ENCODE peak calls at places on chromosomes 4 and X, in five cellular contexts. One of them, this sample, is unnamed.

GRCh38 chrX:40041915-40042314 is 55.8 kb downstream of the BCOR start:
- DNase-seq in natural killer cell: no peak
- DNase-seq in NCI-H1417: no peak
- DNase-seq in memory B cell: no peak
- DNase-seq in EL: no peak
- DNase-seq in this sample: peak

GRCh38 chrX:134896194-134896593 is 94.6 kb upstream of the SMIM10 start:
- DNase-seq in natural killer cell: no peak
- DNase-seq in NCI-H1417: no peak
- DNase-seq in memory B cell: no peak
- DNase-seq in EL: no peak
- DNase-seq in this sample: no peak

GRCh38 chr4:56757821-56758400 is 63.6 kb downstream of the SPINK2 start:
- DNase-seq in natural killer cell: peak
- DNase-seq in NCI-H1417: no peak
- DNase-seq in memory B cell: peak
- DNase-seq in EL: peak
- DNase-seq in this sample: peak

GRCh38 chr4:33357121-33357520 is 2637.0 kb downstream of the PCDH7 start:
- DNase-seq in natural killer cell: no peak
- DNase-seq in NCI-H1417: peak
- DNase-seq in memory B cell: no peak
- DNase-seq in EL: no peak
- DNase-seq in this sample: no peak

GRCh38 chrX:9873952-9874351 is 87.7 kb downstream of the SHROOM2 start:
- DNase-seq in natural killer cell: no peak
- DNase-seq in NCI-H1417: peak
- DNase-seq in memory B cell: peak
- DNase-seq in EL: peak
- DNase-seq in this sample: peak

GRCh38 chr4:151657896-151658295 is 102.9 kb downstream of the GATB start:
- DNase-seq in natural killer cell: no peak
- DNase-seq in NCI-H1417: no peak
- DNase-seq in memory B cell: no peak
- DNase-seq in EL: no peak
- DNase-seq in this sample: no peak

GRCh38 chr4:33062155-33062554 is 2342.0 kb downstream of the PCDH7 start:
- DNase-seq in natural killer cell: no peak
- DNase-seq in NCI-H1417: no peak
- DNase-seq in memory B cell: no peak
- DNase-seq in EL: no peak
- DNase-seq in this sample: no peak

GRCh38 chrX:104618106-104618895 is 52.3 kb downstream of the IL1RAPL2 start:
- DNase-seq in natural killer cell: no peak
- DNase-seq in NCI-H1417: no peak
- DNase-seq in memory B cell: no peak
- DNase-seq in EL: no peak
- DNase-seq in this sample: no peak

GRCh38 chr4:153634737-153635353 is 49.2 kb upstream of the TLR2 start:
- DNase-seq in natural killer cell: no peak
- DNase-seq in NCI-H1417: peak
- DNase-seq in memory B cell: no peak
- DNase-seq in EL: peak
- DNase-seq in this sample: peak

GRCh38 chrX:133229361-133229760 is 11.2 kb upstream of the TFDP3 start:
- DNase-seq in natural killer cell: no peak
- DNase-seq in NCI-H1417: no peak
- DNase-seq in memory B cell: no peak
- DNase-seq in EL: no peak
- DNase-seq in this sample: no peak

GRCh38 chr4:73379946-73380345 is 24.1 kb upstream of the ALB start:
- DNase-seq in natural killer cell: no peak
- DNase-seq in NCI-H1417: no peak
- DNase-seq in memory B cell: no peak
- DNase-seq in EL: no peak
- DNase-seq in this sample: no peak

GRCh38 chrX:147735364-147735763 is 176.4 kb upstream of the FMR1 start:
- DNase-seq in natural killer cell: no peak
- DNase-seq in NCI-H1417: no peak
- DNase-seq in memory B cell: no peak
- DNase-seq in EL: no peak
- DNase-seq in this sample: no peak

GRCh38 chr4:186144596-186145569 is 40.4 kb downstream of the FAM149A start:
- DNase-seq in natural killer cell: no peak
- DNase-seq in NCI-H1417: peak
- DNase-seq in memory B cell: no peak
- DNase-seq in EL: peak
- DNase-seq in this sample: no peak

GRCh38 chrX:91435465-91435864 is 826 bp downstream of the PABPC5 start:
- DNase-seq in natural killer cell: no peak
- DNase-seq in NCI-H1417: no peak
- DNase-seq in memory B cell: no peak
- DNase-seq in EL: no peak
- DNase-seq in this sample: no peak

GRCh38 chr4:140061194-140061593 is 92.8 kb downstream of the MAML3 start:
- DNase-seq in natural killer cell: no peak
- DNase-seq in NCI-H1417: no peak
- DNase-seq in memory B cell: no peak
- DNase-seq in EL: no peak
- DNase-seq in this sample: no peak

GRCh38 chr4:89949782-89950387 is 55.2 kb downstream of the MMRN1 start:
- DNase-seq in natural killer cell: no peak
- DNase-seq in NCI-H1417: peak
- DNase-seq in memory B cell: no peak
- DNase-seq in EL: no peak
- DNase-seq in this sample: no peak

GRCh38 chr4:159498371-159499115 is 395.7 kb downstream of the RAPGEF2 start:
- DNase-seq in natural killer cell: no peak
- DNase-seq in NCI-H1417: no peak
- DNase-seq in memory B cell: no peak
- DNase-seq in EL: no peak
- DNase-seq in this sample: no peak

GRCh38 chrX:38985375-38985774 is 184.1 kb downstream of the MID1IP1 start:
- DNase-seq in natural killer cell: no peak
- DNase-seq in NCI-H1417: peak
- DNase-seq in memory B cell: no peak
- DNase-seq in EL: peak
- DNase-seq in this sample: peak

GRCh38 chrX:134396174-134396573 is 63.8 kb upstream of the HPRT1 start:
- DNase-seq in natural killer cell: no peak
- DNase-seq in NCI-H1417: peak
- DNase-seq in memory B cell: no peak
- DNase-seq in EL: peak
- DNase-seq in this sample: peak

GRCh38 chr4:173413043-173413442 is 14.1 kb upstream of the SCRG1 start:
- DNase-seq in natural killer cell: no peak
- DNase-seq in NCI-H1417: no peak
- DNase-seq in memory B cell: no peak
- DNase-seq in EL: peak
- DNase-seq in this sample: no peak

GRCh38 chr4:1075809-1076524 is 37.4 kb downstream of the RNF212 start:
- DNase-seq in natural killer cell: no peak
- DNase-seq in NCI-H1417: no peak
- DNase-seq in memory B cell: no peak
- DNase-seq in EL: no peak
- DNase-seq in this sample: no peak

GRCh38 chr4:155690044-155690837 is 23.6 kb downstream of the GUCY1A1 start:
- DNase-seq in natural killer cell: no peak
- DNase-seq in NCI-H1417: no peak
- DNase-seq in memory B cell: no peak
- DNase-seq in EL: no peak
- DNase-seq in this sample: no peak

GRCh38 chr4:103018391-103019318 is 850 bp downstream of the SLC9B1 start:
- DNase-seq in natural killer cell: no peak
- DNase-seq in NCI-H1417: peak
- DNase-seq in memory B cell: peak
- DNase-seq in EL: peak
- DNase-seq in this sample: peak

GRCh38 chr4:3746701-3747581 is 19.2 kb upstream of the ADRA2C start:
- DNase-seq in natural killer cell: no peak
- DNase-seq in NCI-H1417: no peak
- DNase-seq in memory B cell: no peak
- DNase-seq in EL: no peak
- DNase-seq in this sample: no peak

GRCh38 chr4:166501941-166502382 is 628.9 kb downstream of the TLL1 start:
- DNase-seq in natural killer cell: no peak
- DNase-seq in NCI-H1417: no peak
- DNase-seq in memory B cell: no peak
- DNase-seq in EL: no peak
- DNase-seq in this sample: peak

GRCh38 chrX:26146024-26146423 is 7.9 kb downstream of the MAGEB18 start:
- DNase-seq in natural killer cell: no peak
- DNase-seq in NCI-H1417: no peak
- DNase-seq in memory B cell: no peak
- DNase-seq in EL: no peak
- DNase-seq in this sample: no peak

GRCh38 chr4:47383829-47384427 is 79.6 kb downstream of the COMMD8 start:
- DNase-seq in natural killer cell: no peak
- DNase-seq in NCI-H1417: peak
- DNase-seq in memory B cell: no peak
- DNase-seq in EL: peak
- DNase-seq in this sample: peak

GRCh38 chr4:56817840-56818491 is 3.5 kb downstream of the SPINK2 start:
- DNase-seq in natural killer cell: no peak
- DNase-seq in NCI-H1417: no peak
- DNase-seq in memory B cell: no peak
- DNase-seq in EL: no peak
- DNase-seq in this sample: no peak

GRCh38 chr4:185726931-185727330 is 85.1 kb downstream of the SORBS2 start:
- DNase-seq in natural killer cell: no peak
- DNase-seq in NCI-H1417: peak
- DNase-seq in memory B cell: no peak
- DNase-seq in EL: no peak
- DNase-seq in this sample: no peak

GRCh38 chr4:87420431-87420830 is 1.9 kb upstream of the NUDT9 start:
- DNase-seq in natural killer cell: no peak
- DNase-seq in NCI-H1417: no peak
- DNase-seq in memory B cell: no peak
- DNase-seq in EL: no peak
- DNase-seq in this sample: no peak

GRCh38 chr4:125796138-125796537 is 481.4 kb downstream of the FAT4 start:
- DNase-seq in natural killer cell: no peak
- DNase-seq in NCI-H1417: peak
- DNase-seq in memory B cell: no peak
- DNase-seq in EL: no peak
- DNase-seq in this sample: no peak

GRCh38 chr4:95092762-95093161 is 335.0 kb downstream of the BMPR1B start:
- DNase-seq in natural killer cell: no peak
- DNase-seq in NCI-H1417: peak
- DNase-seq in memory B cell: no peak
- DNase-seq in EL: no peak
- DNase-seq in this sample: no peak

GRCh38 chr4:147480891-147481576 is at the start of gene EDNRA:
- DNase-seq in natural killer cell: no peak
- DNase-seq in NCI-H1417: peak
- DNase-seq in memory B cell: no peak
- DNase-seq in EL: peak
- DNase-seq in this sample: no peak

GRCh38 chr4:69833251-69833650 is 26.7 kb downstream of the SULT1E1 start:
- DNase-seq in natural killer cell: no peak
- DNase-seq in NCI-H1417: no peak
- DNase-seq in memory B cell: no peak
- DNase-seq in EL: no peak
- DNase-seq in this sample: no peak

This sample was measured in OCI-LY7.